ENCODE peak calls at places on chromosomes 7 and 10, in five cellular contexts. A is dorsolateral prefrontal cortex, P is ascending aorta, S is lung, H is lower lobe of right lung. J is an unnamed sample.

GRCh38 chr7:66281678-66282593 is 76.8 kb downstream of the TPST1 start:
- DNase-seq in A (peak), P (peak), S (no peak), H (no peak), J (no peak)

GRCh38 chr7:89133819-89134218 is 338.3 kb upstream of the TEX47 start:
- DNase-seq in A (no peak), P (no peak), S (no peak), H (no peak), J (no peak)

GRCh38 chr7:38671901-38672559 is 40.9 kb upstream of the AMPH start:
- DNase-seq in A (no peak), P (no peak), S (no peak), H (no peak), J (no peak)

GRCh38 chr7:82325416-82325815 is 118.2 kb downstream of the CACNA2D1 start:
- DNase-seq in A (no peak), P (no peak), S (no peak), H (no peak), J (no peak)

GRCh38 chr10:74825371-74826141 is 844 bp upstream of the KAT6B start:
- DNase-seq in A (peak), P (peak), S (no peak), H (no peak), J (peak)

GRCh38 chr7:151793531-151793935 is 83.4 kb downstream of the PRKAG2 start:
- DNase-seq in A (no peak), P (peak), S (peak), H (peak), J (no peak)

GRCh38 chr7:156768698-156769472 is 124.1 kb downstream of the LMBR1 start:
- DNase-seq in A (no peak), P (no peak), S (peak), H (no peak), J (no peak)

GRCh38 chr10:104928733-104929132 is 287.6 kb downstream of the SORCS3 start:
- DNase-seq in A (no peak), P (no peak), S (no peak), H (no peak), J (no peak)

GRCh38 chr10:16967866-16968721 is 150.9 kb upstream of the RSU1 start:
- DNase-seq in A (no peak), P (no peak), S (no peak), H (no peak), J (no peak)

GRCh38 chr7:31076051-31076450 is 23.9 kb downstream of the ADCYAP1R1 start:
- DNase-seq in A (no peak), P (no peak), S (no peak), H (no peak), J (no peak)

GRCh38 chr10:773562-774161 is 84.2 kb upstream of the DIP2C start:
- DNase-seq in A (no peak), P (no peak), S (no peak), H (peak), J (no peak)

GRCh38 chr7:30845426-30846135 is 66.1 kb upstream of the AQP1 start:
- DNase-seq in A (peak), P (peak), S (peak), H (peak), J (peak)

GRCh38 chr7:112721395-112721794 is 68.8 kb downstream of the TMEM168 start:
- DNase-seq in A (no peak), P (no peak), S (no peak), H (no peak), J (no peak)

GRCh38 chr7:139700505-139701235 is 77.1 kb downstream of the HIPK2 start:
- DNase-seq in A (no peak), P (no peak), S (no peak), H (no peak), J (no peak)

GRCh38 chr7:152847491-152847890 is 87.9 kb downstream of the ACTR3B start:
- DNase-seq in A (no peak), P (no peak), S (no peak), H (no peak), J (no peak)

GRCh38 chr7:73706122-73707044 is 13.1 kb downstream of the STX1A start:
- DNase-seq in A (peak), P (no peak), S (no peak), H (no peak), J (no peak)

GRCh38 chr10:132939957-132940790 is 2.2 kb downstream of the CFAP46 start:
- DNase-seq in A (peak), P (no peak), S (peak), H (peak), J (peak)

GRCh38 chr10:104521901-104522827 is 118.9 kb upstream of the SORCS3 start:
- DNase-seq in A (no peak), P (no peak), S (no peak), H (no peak), J (no peak)

GRCh38 chr7:66529889-66530615 is 98.6 kb upstream of the KCTD7 start:
- DNase-seq in A (no peak), P (no peak), S (no peak), H (no peak), J (peak)

GRCh38 chr7:44982535-44982923 is 3.7 kb upstream of the MYO1G start:
- DNase-seq in A (no peak), P (no peak), S (no peak), H (no peak), J (no peak)

GRCh38 chr7:105643384-105643783 is 62.1 kb upstream of the EFCAB10 start:
- DNase-seq in A (peak), P (no peak), S (no peak), H (no peak), J (no peak)

GRCh38 chr10:62582804-62583208 is 208.6 kb downstream of the ZNF365 start:
- DNase-seq in A (no peak), P (peak), S (peak), H (peak), J (no peak)

GRCh38 chr7:37494940-37495339 is 46.3 kb upstream of the ELMO1 start:
- DNase-seq in A (no peak), P (no peak), S (no peak), H (no peak), J (no peak)

GRCh38 chr10:67306588-67307205 is 380.9 kb downstream of the LRRTM3 start:
- DNase-seq in A (no peak), P (no peak), S (no peak), H (no peak), J (no peak)

GRCh38 chr10:103145860-103146466 is 47.1 kb downstream of the NT5C2 start:
- DNase-seq in A (no peak), P (peak), S (peak), H (no peak), J (no peak)

GRCh38 chr7:146090023-146090645 is 26.5 kb upstream of the CNTNAP2 start:
- DNase-seq in A (no peak), P (no peak), S (no peak), H (no peak), J (no peak)

GRCh38 chr10:25061711-25062455 is 45.5 kb downstream of the THNSL1 start:
- DNase-seq in A (no peak), P (no peak), S (no peak), H (no peak), J (no peak)

GRCh38 chr10:92123031-92123450 is 167.8 kb downstream of the CPEB3 start:
- DNase-seq in A (no peak), P (peak), S (peak), H (peak), J (no peak)

GRCh38 chr7:39602351-39602750 is 21.0 kb upstream of the RALA start:
- DNase-seq in A (no peak), P (no peak), S (no peak), H (no peak), J (no peak)

GRCh38 chr7:138549082-138549481 is 89.0 kb downstream of the TRIM24 start:
- DNase-seq in A (no peak), P (no peak), S (no peak), H (no peak), J (no peak)

GRCh38 chr10:13731799-13732198 is 145.0 kb downstream of the PRPF18 start:
- DNase-seq in A (no peak), P (no peak), S (no peak), H (no peak), J (no peak)

GRCh38 chr10:13728898-13729535 is 142.3 kb downstream of the PRPF18 start:
- DNase-seq in A (no peak), P (no peak), S (peak), H (peak), J (no peak)

GRCh38 chr10:13732485-13732884 is 145.7 kb downstream of the PRPF18 start:
- DNase-seq in A (no peak), P (no peak), S (no peak), H (no peak), J (no peak)

GRCh38 chr10:13727574-13727973 is 140.8 kb downstream of the PRPF18 start:
- DNase-seq in A (no peak), P (no peak), S (no peak), H (no peak), J (no peak)

DNA sequence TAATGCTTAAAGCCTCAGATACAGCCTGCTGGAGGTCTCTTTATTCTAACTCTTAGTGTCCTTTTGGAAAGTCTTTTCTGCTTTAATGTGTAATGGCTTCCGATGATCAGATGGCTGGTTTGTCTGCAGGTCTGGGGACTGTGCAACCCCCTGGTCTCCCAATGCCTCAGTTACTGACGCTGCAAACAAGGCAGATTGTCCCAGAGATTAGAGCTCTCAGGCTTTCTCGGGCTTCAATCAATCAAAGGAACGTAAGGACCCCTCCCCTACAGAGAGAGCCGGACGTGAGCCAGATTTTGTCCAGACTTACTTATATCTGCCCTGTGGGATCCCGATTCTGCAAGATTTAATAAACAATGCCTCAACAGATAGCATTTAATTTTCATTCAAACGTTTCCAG is 143.2 kb downstream of the PRPF18 start:
- DNase-seq in A (no peak), P (no peak), S (no peak), H (no peak), J (no peak)
- H3K27ac ChIP-seq in A (no peak), P (no peak), S (peak), H (peak), J (no peak)

GRCh38 chr10:70571236-70571635 is 31.3 kb downstream of the PRF1 start:
- DNase-seq in A (no peak), P (no peak), S (no peak), H (no peak), J (no peak)
- H3K27ac ChIP-seq in A (no peak), P (no peak), S (no peak), H (no peak), J (no peak)

DNA sequence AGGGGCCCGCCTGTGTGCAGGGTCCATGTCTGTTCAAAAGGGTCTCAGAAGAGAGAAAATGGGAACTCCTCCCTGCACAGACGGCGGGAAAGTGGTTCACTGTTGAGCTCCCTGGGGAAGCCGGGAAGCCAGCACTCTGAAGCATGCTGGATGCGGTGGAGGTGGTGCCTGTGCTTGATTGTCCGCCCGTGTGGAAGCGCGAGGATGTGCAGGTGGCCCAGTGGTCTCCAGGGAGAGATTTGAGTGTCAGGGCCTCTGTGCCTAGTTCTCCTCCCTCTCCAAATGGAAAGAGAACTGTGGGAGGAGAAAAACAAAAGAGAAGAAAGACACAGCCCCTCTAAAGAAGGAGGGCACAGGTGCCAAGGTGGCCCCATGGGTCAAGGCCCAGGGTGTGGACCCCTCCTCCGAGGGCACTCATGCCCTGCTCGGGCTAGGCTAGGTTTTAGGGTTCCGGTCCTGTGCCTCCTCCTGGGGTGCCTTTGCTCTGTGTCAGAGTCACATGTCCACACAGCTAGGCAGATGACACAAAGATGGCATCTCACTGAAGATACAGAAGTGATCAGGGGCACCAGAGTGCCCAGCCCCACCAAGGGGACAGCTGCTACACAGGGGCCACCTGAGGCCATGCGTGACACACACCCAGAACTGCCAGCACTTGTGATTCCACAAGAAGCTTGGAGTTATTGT is 116.6 kb upstream of the PPIF start:
- DNase-seq in A (no peak), P (no peak), S (no peak), H (no peak), J (no peak)
- H3K27ac ChIP-seq in A (no peak), P (no peak), S (no peak), H (no peak), J (no peak)

DNA sequence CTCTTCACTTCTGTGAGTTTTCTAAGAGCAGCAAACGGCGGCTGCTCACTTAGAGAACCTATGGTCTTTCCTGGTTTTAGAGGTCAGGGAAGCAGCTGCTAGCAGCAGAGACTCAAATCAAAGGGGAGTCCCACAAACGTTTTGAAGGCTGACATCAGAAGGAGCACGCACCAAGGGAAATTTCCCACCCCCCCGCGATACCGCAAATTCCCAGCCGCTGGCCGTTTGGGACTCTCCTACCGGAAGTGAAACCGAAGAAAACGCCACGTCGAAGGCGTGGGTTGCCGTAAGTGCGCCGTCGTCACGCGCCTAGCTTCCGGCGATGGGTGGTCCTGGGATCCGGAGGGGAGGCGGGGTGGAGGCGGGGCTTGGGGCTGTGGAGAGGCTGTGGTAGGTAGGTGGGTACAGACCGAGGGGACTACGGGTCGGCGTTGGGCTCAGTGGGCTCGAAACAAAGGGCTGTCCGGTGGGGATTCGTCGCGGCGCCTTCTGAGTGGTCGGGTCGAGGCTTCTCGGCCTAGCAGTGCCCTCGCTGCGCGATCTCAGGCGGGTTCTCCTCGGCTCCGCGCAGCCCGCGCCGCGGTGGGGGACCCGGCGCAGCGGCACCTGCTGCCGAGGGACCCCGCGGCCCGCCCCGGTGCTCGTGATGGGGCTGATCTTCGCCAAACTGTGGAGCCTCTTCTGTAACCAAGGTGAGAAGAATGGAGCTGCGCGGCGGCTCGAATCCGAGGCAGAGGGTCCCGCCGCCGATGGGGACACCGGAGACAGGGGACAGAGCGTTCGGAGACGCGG is at the start of gene ARL5B:
- DNase-seq in A (peak), P (peak), S (peak), H (peak), J (peak)
- H3K27ac ChIP-seq in A (peak), P (peak), S (peak), H (peak), J (peak)

DNA sequence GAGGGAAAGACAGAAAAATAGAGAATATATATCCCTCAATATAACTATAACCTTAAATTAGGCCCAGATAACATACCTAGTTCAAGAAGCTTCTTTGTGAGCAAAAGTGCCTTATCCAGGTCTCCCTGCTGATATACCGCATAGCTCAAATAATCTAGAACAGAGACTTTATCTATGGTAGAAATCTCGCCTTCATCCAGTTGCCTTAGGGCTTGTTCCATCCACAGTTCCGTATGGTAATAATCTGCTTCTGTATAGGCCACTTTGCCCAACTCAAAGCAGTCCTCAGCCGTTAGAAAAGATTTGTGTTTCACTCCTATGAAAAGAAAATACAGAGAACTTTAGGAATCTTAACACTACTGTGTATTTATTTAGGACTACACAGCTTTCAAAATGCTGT is 43.4 kb downstream of the P4HA1 start:
- DNase-seq in A (no peak), P (no peak), S (no peak), H (no peak), J (no peak)
- H3K27ac ChIP-seq in A (no peak), P (no peak), S (no peak), H (no peak), J (no peak)